ENCODE peak calls at places on chromosome 9, in four cellular contexts. One of them, this sample, is unnamed.

GRCh38 chr9:5762421-5762820 is 70.5 kb downstream of the ERMP1 start:
- DNase-seq in SK-N-SH: no peak
- DNase-seq in GM12891: no peak
- DNase-seq in GM12878: no peak
- DNase-seq in this sample: no peak

GRCh38 chr9:306907-307306 is 92.2 kb downstream of the DOCK8 start:
- DNase-seq in SK-N-SH: no peak
- DNase-seq in GM12891: no peak
- DNase-seq in GM12878: no peak
- DNase-seq in this sample: no peak

GRCh38 chr9:130291474-130291873 is 25.9 kb downstream of the HMCN2 start:
- DNase-seq in SK-N-SH: no peak
- DNase-seq in GM12891: no peak
- DNase-seq in GM12878: no peak
- DNase-seq in this sample: no peak

GRCh38 chr9:134575817-134576176 is 65.8 kb upstream of the COL5A1 start:
- DNase-seq in SK-N-SH: no peak
- DNase-seq in GM12891: no peak
- DNase-seq in GM12878: no peak
- DNase-seq in this sample: no peak

GRCh38 chr9:138043411-138044345 is 166.1 kb downstream of the CACNA1B start:
- DNase-seq in SK-N-SH: peak; percentile 14
- DNase-seq in GM12891: no peak
- DNase-seq in GM12878: no peak
- DNase-seq in this sample: no peak

GRCh38 chr9:109086221-109086620 is 33.5 kb downstream of the TMEM245 start:
- DNase-seq in SK-N-SH: no peak
- DNase-seq in GM12891: no peak
- DNase-seq in GM12878: peak; percentile 38
- DNase-seq in this sample: no peak

GRCh38 chr9:106421772-106422171 is 441.2 kb upstream of the ZNF462 start:
- DNase-seq in SK-N-SH: no peak
- DNase-seq in GM12891: no peak
- DNase-seq in GM12878: peak; percentile 81
- DNase-seq in this sample: no peak

GRCh38 chr9:88748566-88749238 is 213.7 kb downstream of the NXNL2 start:
- DNase-seq in SK-N-SH: no peak
- DNase-seq in GM12891: no peak
- DNase-seq in GM12878: no peak
- DNase-seq in this sample: no peak

GRCh38 chr9:117434568-117434967 is 19.7 kb upstream of the ASTN2 start:
- DNase-seq in SK-N-SH: no peak
- DNase-seq in GM12891: no peak
- DNase-seq in GM12878: no peak
- DNase-seq in this sample: no peak

GRCh38 chr9:87882627-87883026 is at the start of gene SPATA31E1:
- DNase-seq in SK-N-SH: no peak
- DNase-seq in GM12891: no peak
- DNase-seq in GM12878: no peak
- DNase-seq in this sample: no peak

GRCh38 chr9:81150016-81150625 is 539.2 kb downstream of the TLE1 start:
- DNase-seq in SK-N-SH: no peak
- DNase-seq in GM12891: no peak
- DNase-seq in GM12878: no peak
- DNase-seq in this sample: no peak

GRCh38 chr9:101673642-101674041 is 64.8 kb downstream of the GRIN3A start:
- DNase-seq in SK-N-SH: no peak
- DNase-seq in GM12891: no peak
- DNase-seq in GM12878: no peak
- DNase-seq in this sample: no peak

GRCh38 chr9:111925784-111926183 is 29.2 kb downstream of the UGCG start:
- DNase-seq in SK-N-SH: no peak
- DNase-seq in GM12891: no peak
- DNase-seq in GM12878: no peak
- DNase-seq in this sample: no peak

GRCh38 chr9:25678147-25678666 is at the start of gene TUSC1:
- DNase-seq in SK-N-SH: peak; percentile 92
- DNase-seq in GM12891: peak; percentile 12
- DNase-seq in GM12878: no peak
- DNase-seq in this sample: peak; percentile 13

GRCh38 chr9:77714077-77714549 is 66.0 kb upstream of the GNA14 start:
- DNase-seq in SK-N-SH: peak; percentile 43
- DNase-seq in GM12891: no peak
- DNase-seq in GM12878: no peak
- DNase-seq in this sample: no peak

GRCh38 chr9:121862371-121862970 is 211.0 kb downstream of the DAB2IP start:
- DNase-seq in SK-N-SH: no peak
- DNase-seq in GM12891: no peak
- DNase-seq in GM12878: no peak
- DNase-seq in this sample: no peak

GRCh38 chr9:7328453-7328852 is 471.1 kb downstream of the DMAC1 start:
- DNase-seq in SK-N-SH: no peak
- DNase-seq in GM12891: no peak
- DNase-seq in GM12878: no peak
- DNase-seq in this sample: no peak

GRCh38 chr9:116494815-116495634 is 192.1 kb upstream of the TRIM32 start:
- DNase-seq in SK-N-SH: no peak
- DNase-seq in GM12891: no peak
- DNase-seq in GM12878: no peak
- DNase-seq in this sample: no peak

GRCh38 chr9:116157436-116158138 is 4.0 kb downstream of the PAPPA start:
- DNase-seq in SK-N-SH: no peak
- DNase-seq in GM12891: no peak
- DNase-seq in GM12878: no peak
- DNase-seq in this sample: no peak

GRCh38 chr9:133449760-133450159 is 10.0 kb upstream of the CACFD1 start:
- DNase-seq in SK-N-SH: no peak
- DNase-seq in GM12891: no peak
- DNase-seq in GM12878: no peak
- DNase-seq in this sample: no peak

GRCh38 chr9:98117984-98118639 is 910 bp downstream of the TRIM14 start:
- DNase-seq in SK-N-SH: peak; percentile 43
- DNase-seq in GM12891: no peak
- DNase-seq in GM12878: no peak
- DNase-seq in this sample: no peak

GRCh38 chr9:108219664-108220063 is 636.1 kb downstream of the ACTL7B start:
- DNase-seq in SK-N-SH: no peak
- DNase-seq in GM12891: no peak
- DNase-seq in GM12878: no peak
- DNase-seq in this sample: no peak

GRCh38 chr9:121463026-121463827 is 36.4 kb downstream of the GGTA1 start:
- DNase-seq in SK-N-SH: peak; percentile 62
- DNase-seq in GM12891: no peak
- DNase-seq in GM12878: no peak
- DNase-seq in this sample: no peak

GRCh38 chr9:124130277-124131075 is 118.9 kb downstream of the LHX2 start:
- DNase-seq in SK-N-SH: no peak
- DNase-seq in GM12891: no peak
- DNase-seq in GM12878: no peak
- DNase-seq in this sample: no peak

GRCh38 chr9:93316726-93317494 is 133.0 kb downstream of the WNK2 start:
- DNase-seq in SK-N-SH: no peak
- DNase-seq in GM12891: no peak
- DNase-seq in GM12878: no peak
- DNase-seq in this sample: no peak

GRCh38 chr9:70902705-70903131 is 218.7 kb downstream of the TRPM3 start:
- DNase-seq in SK-N-SH: no peak
- DNase-seq in GM12891: no peak
- DNase-seq in GM12878: no peak
- DNase-seq in this sample: no peak
- TF ChIP-seq POLR2AphosphoS5 in SK-N-SH: peak; percentile 34
- TF ChIP-seq POLR2AphosphoS5 in GM12891: no peak
- TF ChIP-seq POLR2AphosphoS5 in GM12878: no peak
- TF ChIP-seq POLR2AphosphoS5 in this sample: no peak

GRCh38 chr9:14018061-14018460 is 295.9 kb downstream of the NFIB start:
- DNase-seq in SK-N-SH: no peak
- DNase-seq in GM12891: no peak
- DNase-seq in GM12878: no peak
- DNase-seq in this sample: no peak
- TF ChIP-seq TAF1 in SK-N-SH: no peak
- TF ChIP-seq TAF1 in GM12891: no peak
- TF ChIP-seq TAF1 in GM12878: no peak
- TF ChIP-seq TAF1 in this sample: no peak

GRCh38 chr9:37602817-37603216 is 10.4 kb upstream of the TOMM5 start:
- DNase-seq in SK-N-SH: no peak
- DNase-seq in GM12891: no peak
- DNase-seq in GM12878: no peak
- DNase-seq in this sample: no peak
- TF ChIP-seq POLR2AphosphoS5 in SK-N-SH: no peak
- TF ChIP-seq POLR2AphosphoS5 in GM12891: no peak
- TF ChIP-seq POLR2AphosphoS5 in GM12878: no peak
- TF ChIP-seq POLR2AphosphoS5 in this sample: no peak

GRCh38 chr9:72363908-72364678 is 915 bp downstream of the ZFAND5 start:
- DNase-seq in SK-N-SH: peak; percentile 82
- DNase-seq in GM12891: peak; percentile 68
- DNase-seq in GM12878: no peak
- DNase-seq in this sample: peak; percentile 57
- TF ChIP-seq TAF1 in SK-N-SH: no peak
- TF ChIP-seq TAF1 in GM12891: peak; percentile 44
- TF ChIP-seq TAF1 in GM12878: peak; percentile 14
- TF ChIP-seq TAF1 in this sample: no peak

GRCh38 chr9:79663299-79663698 is 91.5 kb downstream of the TLE4 start:
- DNase-seq in SK-N-SH: no peak
- DNase-seq in GM12891: no peak
- DNase-seq in GM12878: no peak
- DNase-seq in this sample: no peak

GRCh38 chr9:79664375-79664825 is 92.6 kb downstream of the TLE4 start:
- DNase-seq in SK-N-SH: no peak
- DNase-seq in GM12891: no peak
- DNase-seq in GM12878: no peak
- DNase-seq in this sample: no peak

GRCh38 chr9:79665926-79666325 is 94.2 kb downstream of the TLE4 start:
- DNase-seq in SK-N-SH: no peak
- DNase-seq in GM12891: no peak
- DNase-seq in GM12878: no peak
- DNase-seq in this sample: no peak

GRCh38 chr9:79663878-79664277 is 92.1 kb downstream of the TLE4 start:
- DNase-seq in SK-N-SH: peak; percentile 41
- DNase-seq in GM12891: no peak
- DNase-seq in GM12878: no peak
- DNase-seq in this sample: no peak

DNA sequence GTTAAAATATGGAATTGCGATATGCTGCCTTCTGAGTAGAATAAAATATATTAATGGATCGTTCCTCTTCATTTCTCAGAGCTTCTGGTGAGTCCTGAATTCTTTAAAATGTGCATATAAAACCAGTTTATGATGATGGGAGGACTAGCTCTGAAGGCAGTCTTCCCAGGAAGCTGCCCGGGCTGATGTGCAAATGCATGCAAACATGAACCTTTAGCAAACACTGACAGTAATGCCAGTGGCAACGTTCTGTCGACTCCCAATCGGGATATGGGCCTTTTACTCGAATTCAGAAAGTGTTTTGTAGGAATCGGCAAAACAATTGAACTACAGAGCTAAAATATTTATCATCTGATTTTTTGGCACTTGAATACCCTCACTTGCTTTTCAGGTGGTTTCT is 93.6 kb downstream of the TLE4 start:
- DNase-seq in SK-N-SH: no peak
- DNase-seq in GM12891: no peak
- DNase-seq in GM12878: no peak
- DNase-seq in this sample: no peak
- TF ChIP-seq POLR2AphosphoS5 in SK-N-SH: no peak
- TF ChIP-seq POLR2AphosphoS5 in GM12891: no peak
- TF ChIP-seq POLR2AphosphoS5 in GM12878: no peak
- TF ChIP-seq POLR2AphosphoS5 in this sample: no peak

GRCh38 chr9:35756275-35756742 is 2.2 kb upstream of the MSMP start:
- DNase-seq in SK-N-SH: no peak
- DNase-seq in GM12891: no peak
- DNase-seq in GM12878: no peak
- DNase-seq in this sample: no peak
- TF ChIP-seq TAF1 in SK-N-SH: no peak
- TF ChIP-seq TAF1 in GM12891: no peak
- TF ChIP-seq TAF1 in GM12878: no peak
- TF ChIP-seq TAF1 in this sample: no peak

DNA sequence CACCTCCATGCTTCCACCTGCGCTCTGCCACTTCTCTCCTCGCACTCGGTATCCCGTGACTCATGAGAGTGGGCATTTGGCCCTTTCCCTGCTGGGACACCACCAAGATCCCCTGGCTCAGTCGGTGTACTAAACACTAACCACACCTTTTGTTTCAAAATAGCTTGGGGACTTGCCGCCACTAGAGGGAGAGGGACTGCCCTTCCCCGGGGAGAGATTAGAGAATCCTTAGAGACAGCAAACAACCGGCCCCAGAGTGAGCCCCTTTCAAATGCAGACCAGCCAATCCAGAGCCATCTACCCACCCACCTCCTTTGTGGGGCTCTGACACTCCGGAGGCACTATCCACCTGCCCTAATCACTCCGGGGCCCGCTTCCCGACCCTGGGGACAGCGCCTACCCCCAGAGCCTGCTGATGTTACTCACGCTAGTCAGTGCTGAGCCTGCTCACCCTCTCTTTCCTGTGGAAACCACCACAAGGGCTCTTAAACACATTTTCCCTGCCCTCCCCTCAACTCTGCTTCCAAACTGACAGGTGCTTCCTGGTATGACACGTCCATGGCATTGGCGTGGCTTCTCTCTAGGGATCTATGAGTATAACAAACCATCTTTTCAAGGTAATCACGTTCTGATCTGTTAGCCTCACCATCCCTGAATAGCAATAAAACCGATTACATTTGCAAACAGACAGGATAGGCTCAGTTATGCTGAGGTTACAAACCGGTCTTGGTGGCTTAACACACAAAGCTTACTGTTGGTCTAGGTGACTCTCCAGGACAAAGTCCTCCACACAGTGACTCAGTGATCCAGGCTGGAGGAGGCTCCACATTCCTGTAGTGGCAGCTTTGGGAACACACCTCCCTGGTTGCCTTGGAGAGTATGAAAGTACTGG is 180.1 kb upstream of the MVB12B start:
- DNase-seq in SK-N-SH: peak; percentile 45
- DNase-seq in GM12891: peak; percentile 54
- DNase-seq in GM12878: peak; percentile 15
- DNase-seq in this sample: peak; percentile 60
- TF ChIP-seq POLR2AphosphoS5 in SK-N-SH: no peak
- TF ChIP-seq POLR2AphosphoS5 in GM12891: no peak
- TF ChIP-seq POLR2AphosphoS5 in GM12878: no peak
- TF ChIP-seq POLR2AphosphoS5 in this sample: no peak

DNA sequence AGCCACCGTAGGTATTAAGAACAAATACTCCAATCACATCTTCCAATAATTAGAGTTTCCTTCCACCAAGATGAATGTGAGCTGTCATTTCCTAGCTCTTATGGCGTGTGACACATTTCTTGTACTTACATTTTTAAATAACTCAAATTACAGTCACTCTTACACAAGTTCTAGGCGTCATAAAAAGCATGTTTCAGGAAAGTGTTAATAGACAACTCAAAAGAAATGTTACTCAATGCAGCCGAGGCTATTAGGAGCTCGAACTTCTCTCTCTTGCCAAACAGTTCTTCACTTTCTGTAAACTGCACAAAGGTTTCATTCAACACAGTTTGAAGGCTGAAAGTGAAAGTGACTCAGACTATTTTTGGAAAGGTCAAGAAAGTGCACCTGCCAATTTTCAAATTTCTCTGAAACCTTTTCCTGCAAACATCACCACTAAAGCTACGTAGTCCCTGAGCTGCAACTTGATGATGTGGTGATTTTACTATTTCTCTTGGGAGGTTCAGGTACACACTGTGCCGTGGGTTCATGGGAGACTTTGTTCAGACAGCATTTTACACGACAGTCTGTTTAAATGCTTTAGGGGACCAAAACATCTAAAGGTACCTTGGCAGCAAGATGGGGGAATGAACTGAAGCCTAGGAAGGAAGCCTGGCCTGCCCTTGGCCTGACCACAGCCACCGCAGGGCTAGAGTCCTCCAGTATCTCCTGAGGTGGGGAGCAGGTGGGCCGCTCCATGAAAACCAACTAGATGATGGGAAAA is 153.6 kb downstream of the AUH start:
- DNase-seq in SK-N-SH: no peak
- DNase-seq in GM12891: no peak
- DNase-seq in GM12878: peak; percentile 87
- DNase-seq in this sample: no peak
- TF ChIP-seq TAF1 in SK-N-SH: no peak
- TF ChIP-seq TAF1 in GM12891: no peak
- TF ChIP-seq TAF1 in GM12878: no peak
- TF ChIP-seq TAF1 in this sample: no peak